ENCODE peak calls at places on chromosomes 3 and 15, in nine cellular contexts. F, I, Z, T, W, P, D, M and G are unnamed samples.

GRCh38 chr3:57803647-57804081 is 47.6 kb downstream of the SLMAP start:
- DNase-seq in D (peak; percentile 89), F (no peak), T (peak; percentile 68), I (no peak), M (peak; percentile 94), Z (no peak), W (peak; percentile 25), P (no peak), G (no peak)

GRCh38 chr15:66707310-66708160 is 5.5 kb downstream of the SMAD6 start:
- DNase-seq in T (peak; percentile 94), D (peak; percentile 79), W (peak; percentile 19), Z (peak; percentile 70), M (no peak), P (no peak), F (no peak), I (no peak), G (no peak)

GRCh38 chr3:24254649-24255048 is 240.0 kb downstream of the THRB start:
- DNase-seq in W (no peak), F (no peak), T (no peak), M (peak; percentile 95), P (no peak), Z (no peak), D (peak; percentile 56), I (no peak), G (no peak)

GRCh38 chr3:61901986-61902385 is 340.6 kb downstream of the PTPRG start:
- DNase-seq in P (no peak), D (no peak), W (no peak), I (no peak), F (no peak), T (no peak), Z (no peak), M (no peak), G (peak; percentile 86)

GRCh38 chr3:16143870-16144568 is 30.5 kb upstream of the GALNT15 start:
- DNase-seq in I (no peak), T (no peak), Z (no peak), P (no peak), F (no peak), M (no peak), D (no peak), W (no peak), G (no peak)

GRCh38 chr3:189404797-189405484 is 226.2 kb upstream of the TP63 start:
- DNase-seq in M (no peak), P (no peak), F (no peak), Z (no peak), T (no peak), D (no peak), I (no peak), W (no peak), G (no peak)

GRCh38 chr3:185361920-185362319 is 1.0 kb upstream of the MAP3K13 start:
- DNase-seq in W (no peak), F (no peak), M (peak; percentile 81), Z (no peak), I (no peak), D (no peak), P (no peak), T (no peak), G (no peak)

GRCh38 chr15:37877851-37878577 is 56.4 kb upstream of the TMCO5A start:
- DNase-seq in M (peak; percentile 98), Z (no peak), I (no peak), P (no peak), W (no peak), D (peak; percentile 76), F (no peak), T (no peak), G (peak; percentile 7)

GRCh38 chr15:37099321-37100108 is 834 bp downstream of the MEIS2 start:
- DNase-seq in M (peak; percentile 17), D (no peak), F (no peak), P (no peak), T (no peak), Z (no peak), I (no peak), W (no peak), G (no peak)

GRCh38 chr3:24229468-24230263 is 265.0 kb downstream of the THRB start:
- DNase-seq in F (no peak), T (no peak), I (no peak), Z (no peak), P (no peak), D (no peak), W (no peak), M (no peak), G (no peak)

GRCh38 chr3:127487196-127487595 is 103.3 kb downstream of the TPRA1 start:
- DNase-seq in D (no peak), F (no peak), P (no peak), W (no peak), Z (no peak), I (no peak), T (no peak), M (no peak), G (no peak)

GRCh38 chr15:57227899-57228298 is 148.4 kb upstream of the CGNL1 start:
- DNase-seq in Z (no peak), I (no peak), F (no peak), P (no peak), D (peak; percentile 80), M (no peak), W (no peak), T (no peak), G (no peak)

GRCh38 chr3:19543212-19543841 is 390.7 kb downstream of the EFHB start:
- DNase-seq in P (no peak), Z (no peak), M (no peak), F (no peak), I (no peak), D (peak; percentile 0), W (no peak), T (peak; percentile 66), G (no peak)

GRCh38 chr3:181558870-181559269 is 152.9 kb upstream of the SOX2 start:
- DNase-seq in F (no peak), T (no peak), W (no peak), D (no peak), I (no peak), Z (no peak), P (no peak), M (no peak), G (no peak)

GRCh38 chr15:29220852-29221251 is 48.8 kb downstream of the NSMCE3 start:
- DNase-seq in P (no peak), Z (no peak), W (no peak), T (no peak), I (no peak), M (peak; percentile 17), D (no peak), F (no peak), G (no peak)

GRCh38 chr15:64775551-64776401 is at the start of gene RBPMS2:
- DNase-seq in F (no peak), Z (no peak), I (no peak), T (peak; percentile 64), P (no peak), M (no peak), D (peak; percentile 20), W (no peak), G (no peak)

GRCh38 chr3:29144807-29145206 is 136.1 kb upstream of the RBMS3 start:
- DNase-seq in W (peak; percentile 16), Z (no peak), M (peak; percentile 55), D (peak; percentile 79), I (no peak), P (no peak), F (no peak), T (peak; percentile 68), G (no peak)

GRCh38 chr3:183073839-183074615 is 25.3 kb downstream of the MCCC1 start:
- DNase-seq in D (peak; percentile 25), F (no peak), T (no peak), I (no peak), M (peak; percentile 37), P (no peak), Z (no peak), W (no peak), G (no peak)